ENCODE peak calls at places on chromosomes 1 and 21, in four cellular contexts. One of them, this sample, is unnamed.

GRCh38 chr21:34200288-34200905 is 127.0 kb downstream of the MRPS6 start:
- DNase-seq in hippocampal formation: no peak
- DNase-seq in foreskin melanocyte: no peak
- DNase-seq in skeletal muscle cell: no peak
- DNase-seq in this sample: no peak

GRCh38 chr1:2103901-2104590 is 53.8 kb downstream of the PRKCZ start:
- DNase-seq in skeletal muscle cell: no peak
- DNase-seq in hippocampal formation: no peak
- DNase-seq in foreskin melanocyte: no peak
- DNase-seq in this sample: no peak

GRCh38 chr1:223076382-223076781 is 66.7 kb downstream of the TLR5 start:
- DNase-seq in hippocampal formation: no peak
- DNase-seq in foreskin melanocyte: no peak
- DNase-seq in skeletal muscle cell: no peak
- DNase-seq in this sample: no peak

GRCh38 chr1:87149166-87150065 is 179.3 kb upstream of the LMO4 start:
- DNase-seq in skeletal muscle cell: peak
- DNase-seq in hippocampal formation: peak
- DNase-seq in foreskin melanocyte: peak
- DNase-seq in this sample: no peak

GRCh38 chr1:84090447-84091244 is 53.4 kb upstream of the PRKACB start:
- DNase-seq in skeletal muscle cell: no peak
- DNase-seq in hippocampal formation: no peak
- DNase-seq in foreskin melanocyte: no peak
- DNase-seq in this sample: no peak

GRCh38 chr1:150210086-150210485 is 25.8 kb downstream of the ANP32E start:
- DNase-seq in skeletal muscle cell: no peak
- DNase-seq in hippocampal formation: no peak
- DNase-seq in foreskin melanocyte: no peak
- DNase-seq in this sample: no peak

GRCh38 chr1:108831225-108831624 is 25.7 kb downstream of the AKNAD1 start:
- DNase-seq in foreskin melanocyte: no peak
- DNase-seq in skeletal muscle cell: no peak
- DNase-seq in hippocampal formation: no peak
- DNase-seq in this sample: no peak

GRCh38 chr1:243351347-243351746 is 95.5 kb downstream of the SDCCAG8 start:
- DNase-seq in hippocampal formation: no peak
- DNase-seq in skeletal muscle cell: no peak
- DNase-seq in foreskin melanocyte: no peak
- DNase-seq in this sample: no peak

GRCh38 chr1:53470155-53470554 is 11.0 kb downstream of the DMRTB1 start:
- DNase-seq in foreskin melanocyte: peak
- DNase-seq in hippocampal formation: peak
- DNase-seq in skeletal muscle cell: peak
- DNase-seq in this sample: no peak

GRCh38 chr1:42960693-42961559 is 2.3 kb upstream of the SLC2A1 start:
- DNase-seq in foreskin melanocyte: no peak
- DNase-seq in skeletal muscle cell: no peak
- DNase-seq in hippocampal formation: peak
- DNase-seq in this sample: no peak

GRCh38 chr1:11447903-11448302 is 31.1 kb upstream of the DISP3 start:
- DNase-seq in hippocampal formation: no peak
- DNase-seq in foreskin melanocyte: no peak
- DNase-seq in skeletal muscle cell: no peak
- DNase-seq in this sample: no peak

GRCh38 chr1:114025609-114026401 is 46.5 kb downstream of the OLFML3 start:
- DNase-seq in skeletal muscle cell: no peak
- DNase-seq in hippocampal formation: no peak
- DNase-seq in foreskin melanocyte: no peak
- DNase-seq in this sample: no peak

GRCh38 chr1:226872455-226872854 is 2.0 kb downstream of the PSEN2 start:
- DNase-seq in foreskin melanocyte: peak
- DNase-seq in skeletal muscle cell: peak
- DNase-seq in hippocampal formation: no peak
- DNase-seq in this sample: no peak

GRCh38 chr1:156195853-156196252 is 1.9 kb downstream of the SLC25A44 start:
- DNase-seq in hippocampal formation: no peak
- DNase-seq in skeletal muscle cell: no peak
- DNase-seq in foreskin melanocyte: no peak
- DNase-seq in this sample: no peak

GRCh38 chr1:2534775-2535387 is 4.8 kb upstream of the HES5 start:
- DNase-seq in hippocampal formation: no peak
- DNase-seq in foreskin melanocyte: no peak
- DNase-seq in skeletal muscle cell: no peak
- DNase-seq in this sample: no peak

GRCh38 chr1:102219463-102219862 is 222.7 kb upstream of the OLFM3 start:
- DNase-seq in hippocampal formation: no peak
- DNase-seq in skeletal muscle cell: no peak
- DNase-seq in foreskin melanocyte: no peak
- DNase-seq in this sample: no peak

GRCh38 chr1:8631163-8631562 is 186.3 kb downstream of the RERE start:
- DNase-seq in foreskin melanocyte: no peak
- DNase-seq in hippocampal formation: no peak
- DNase-seq in skeletal muscle cell: no peak
- DNase-seq in this sample: no peak

GRCh38 chr1:8202182-8202905 is 115.6 kb upstream of the SLC45A1 start:
- DNase-seq in foreskin melanocyte: no peak
- DNase-seq in skeletal muscle cell: peak
- DNase-seq in hippocampal formation: no peak
- DNase-seq in this sample: no peak

This sample was measured in effector memory CD4-positive, alpha-beta T cell.